ENCODE peak calls at places on chromosome 15, in five cellular contexts. V is MCF 10A; L is BJ; M is stimulated activated CD4-positive, alpha-beta T cell treated with anti-CD3 and anti-CD28 coated beads, TNF-alpha, amount 100 ng/mL, for 4 hours; R is CD8-positive, alpha-beta T cell. J is an unnamed sample.
A peak's percentile ranks its signal among the peaks of the same experiment; 100 is the strongest.

GRCh38 chr15:53721334-53722087 is 38.0 kb downstream of the WDR72 start:
- DNase-seq in V (no peak), L (no peak), M (no peak), R (no peak), J (no peak)

GRCh38 chr15:62844564-62845235 is 197.8 kb upstream of the TPM1 start:
- DNase-seq in V (no peak), L (no peak), M (no peak), R (no peak), J (no peak)

GRCh38 chr15:39154136-39154770 is 426.6 kb upstream of the THBS1 start:
- DNase-seq in V (no peak), L (no peak), M (no peak), R (no peak), J (no peak)

GRCh38 chr15:31471731-31472430 is 145.2 kb downstream of the KLF13 start:
- DNase-seq in V (no peak), L (peak; percentile 83), M (no peak), R (no peak), J (no peak)

GRCh38 chr15:69417581-69417980 is 3.4 kb downstream of the KIF23 start:
- DNase-seq in V (no peak), L (peak; percentile 49), M (no peak), R (no peak), J (no peak)

GRCh38 chr15:37001436-37001835 is 98.9 kb downstream of the MEIS2 start:
- DNase-seq in V (no peak), L (no peak), M (no peak), R (no peak), J (no peak)

GRCh38 chr15:75903331-75904240 is at the start of gene FBXO22:
- DNase-seq in V (peak; percentile 92), L (peak; percentile 30), M (peak; percentile 75), R (peak; percentile 86), J (peak; percentile 88)

GRCh38 chr15:78082106-78082742 is 4.7 kb upstream of the TBC1D2B start:
- DNase-seq in V (peak; percentile 40), L (no peak), M (no peak), R (no peak), J (no peak)

GRCh38 chr15:73928971-73929627 is 2.8 kb downstream of the LOXL1 start:
- DNase-seq in V (no peak), L (no peak), M (no peak), R (no peak), J (no peak)

GRCh38 chr15:25830844-25831443 is 32.2 kb downstream of the ATP10A start:
- DNase-seq in V (peak; percentile 1), L (peak; percentile 95), M (no peak), R (no peak), J (peak; percentile 31)

GRCh38 chr15:44810237-44810636 is 73.9 kb downstream of the TRIM69 start:
- DNase-seq in V (no peak), L (no peak), M (no peak), R (no peak), J (no peak)

GRCh38 chr15:28892789-28893610 is 7.2 kb downstream of the APBA2 start:
- DNase-seq in V (no peak), L (peak; percentile 23), M (no peak), R (no peak), J (no peak)

GRCh38 chr15:101733545-101733944 is 9.3 kb upstream of the TARS3 start:
- DNase-seq in V (no peak), L (no peak), M (no peak), R (no peak), J (no peak)

GRCh38 chr15:71333839-71334238 is 218.6 kb downstream of the THSD4 start:
- DNase-seq in V (no peak), L (no peak), M (no peak), R (no peak), J (no peak)

GRCh38 chr15:77753238-77753873 is 120.6 kb upstream of the LINGO1 start:
- DNase-seq in V (peak; percentile 23), L (no peak), M (no peak), R (no peak), J (peak; percentile 30)

GRCh38 chr15:59436774-59437472 is 1.1 kb upstream of the FAM81A start:
- DNase-seq in V (no peak), L (no peak), M (no peak), R (no peak), J (no peak)

GRCh38 chr15:51198701-51199253 is 104.1 kb upstream of the TNFAIP8L3 start:
- DNase-seq in V (no peak), L (no peak), M (no peak), R (no peak), J (no peak)

GRCh38 chr15:36632196-36632595 is 52.8 kb downstream of the CDIN1 start:
- DNase-seq in V (peak; percentile 55), L (peak; percentile 23), M (no peak), R (no peak), J (peak; percentile 76)

GRCh38 chr15:46293550-46293949 is 658.7 kb downstream of the SQOR start:
- DNase-seq in V (no peak), L (no peak), M (no peak), R (no peak), J (no peak)

GRCh38 chr15:88711806-88712205 is 73.0 kb downstream of the ISG20 start:
- DNase-seq in V (no peak), L (no peak), M (no peak), R (no peak), J (no peak)

GRCh38 chr15:80587816-80588456 is 107.2 kb upstream of the ABHD17C start:
- DNase-seq in V (no peak), L (no peak), M (no peak), R (no peak), J (no peak)

GRCh38 chr15:57758556-57758955 is 52.0 kb downstream of the POLR2M start:
- DNase-seq in V (peak; percentile 14), L (no peak), M (no peak), R (no peak), J (no peak)

GRCh38 chr15:34161329-34161953 is 48.5 kb downstream of the KATNBL1 start:
- DNase-seq in V (no peak), L (no peak), M (no peak), R (no peak), J (peak; percentile 8)

GRCh38 chr15:41284425-41285177 is 47.8 kb downstream of the OIP5 start:
- DNase-seq in V (peak; percentile 31), L (no peak), M (no peak), R (no peak), J (peak; percentile 34)

J was measured in RWPE1.